ENCODE peak calls at places on chromosomes 6 and 20, in ten cellular contexts. One of them, this sample, is unnamed.

GRCh38 chr6:7132398-7132797 is 24.6 kb downstream of the RREB1 start:
- DNase-seq in right cardiac atrium: no peak
- DNase-seq in CD4-positive, alpha-beta T cell: no peak
- DNase-seq in Karpas-422: no peak
- DNase-seq in right atrium auricular region: no peak
- DNase-seq in caudate nucleus: no peak
- DNase-seq in IMR-90: no peak
- DNase-seq in sigmoid colon: no peak
- DNase-seq in CD8-positive, alpha-beta memory T cell: no peak
- DNase-seq in cardiac muscle cell: no peak
- DNase-seq in this sample: no peak

GRCh38 chr20:3010985-3011723 is 32.3 kb upstream of the GNRH2 start:
- DNase-seq in right cardiac atrium: no peak
- DNase-seq in CD4-positive, alpha-beta T cell: no peak
- DNase-seq in Karpas-422: no peak
- DNase-seq in right atrium auricular region: no peak
- DNase-seq in caudate nucleus: no peak
- DNase-seq in IMR-90: peak
- DNase-seq in sigmoid colon: no peak
- DNase-seq in CD8-positive, alpha-beta memory T cell: no peak
- DNase-seq in cardiac muscle cell: no peak
- DNase-seq in this sample: no peak

GRCh38 chr6:119350202-119351004 is 842 bp upstream of the MAN1A1 start:
- DNase-seq in right cardiac atrium: no peak
- DNase-seq in CD4-positive, alpha-beta T cell: peak
- DNase-seq in Karpas-422: no peak
- DNase-seq in right atrium auricular region: no peak
- DNase-seq in caudate nucleus: no peak
- DNase-seq in IMR-90: peak
- DNase-seq in sigmoid colon: no peak
- DNase-seq in CD8-positive, alpha-beta memory T cell: no peak
- DNase-seq in cardiac muscle cell: peak
- DNase-seq in this sample: no peak

GRCh38 chr6:42118162-42119001 is 24.0 kb downstream of the C6orf132 start:
- DNase-seq in right cardiac atrium: peak
- DNase-seq in CD4-positive, alpha-beta T cell: no peak
- DNase-seq in Karpas-422: peak
- DNase-seq in right atrium auricular region: no peak
- DNase-seq in caudate nucleus: no peak
- DNase-seq in IMR-90: no peak
- DNase-seq in sigmoid colon: no peak
- DNase-seq in CD8-positive, alpha-beta memory T cell: no peak
- DNase-seq in cardiac muscle cell: no peak
- DNase-seq in this sample: no peak

GRCh38 chr20:50389808-50390684 is 120.1 kb upstream of the PTPN1 start:
- DNase-seq in right cardiac atrium: no peak
- DNase-seq in CD4-positive, alpha-beta T cell: no peak
- DNase-seq in Karpas-422: no peak
- DNase-seq in right atrium auricular region: no peak
- DNase-seq in caudate nucleus: no peak
- DNase-seq in IMR-90: no peak
- DNase-seq in sigmoid colon: no peak
- DNase-seq in CD8-positive, alpha-beta memory T cell: no peak
- DNase-seq in cardiac muscle cell: no peak
- DNase-seq in this sample: no peak

GRCh38 chr6:15220062-15220461 is 25.8 kb upstream of the JARID2 start:
- DNase-seq in right cardiac atrium: no peak
- DNase-seq in CD4-positive, alpha-beta T cell: no peak
- DNase-seq in Karpas-422: no peak
- DNase-seq in right atrium auricular region: no peak
- DNase-seq in caudate nucleus: no peak
- DNase-seq in IMR-90: no peak
- DNase-seq in sigmoid colon: no peak
- DNase-seq in CD8-positive, alpha-beta memory T cell: no peak
- DNase-seq in cardiac muscle cell: no peak
- DNase-seq in this sample: no peak

GRCh38 chr20:5073154-5074049 is 46.4 kb downstream of the PCNA start:
- DNase-seq in right cardiac atrium: peak
- DNase-seq in CD4-positive, alpha-beta T cell: no peak
- DNase-seq in Karpas-422: peak
- DNase-seq in right atrium auricular region: peak
- DNase-seq in caudate nucleus: peak
- DNase-seq in IMR-90: peak
- DNase-seq in sigmoid colon: peak
- DNase-seq in CD8-positive, alpha-beta memory T cell: no peak
- DNase-seq in cardiac muscle cell: no peak
- DNase-seq in this sample: peak

GRCh38 chr20:39795401-39796272 is 833.5 kb downstream of the DHX35 start:
- DNase-seq in right cardiac atrium: no peak
- DNase-seq in CD4-positive, alpha-beta T cell: no peak
- DNase-seq in Karpas-422: no peak
- DNase-seq in right atrium auricular region: no peak
- DNase-seq in caudate nucleus: no peak
- DNase-seq in IMR-90: peak
- DNase-seq in sigmoid colon: no peak
- DNase-seq in CD8-positive, alpha-beta memory T cell: no peak
- DNase-seq in cardiac muscle cell: no peak
- DNase-seq in this sample: no peak

GRCh38 chr6:90199900-90200299 is 96.7 kb downstream of the BACH2 start:
- DNase-seq in right cardiac atrium: no peak
- DNase-seq in CD4-positive, alpha-beta T cell: no peak
- DNase-seq in Karpas-422: no peak
- DNase-seq in right atrium auricular region: no peak
- DNase-seq in caudate nucleus: no peak
- DNase-seq in IMR-90: peak
- DNase-seq in sigmoid colon: no peak
- DNase-seq in CD8-positive, alpha-beta memory T cell: no peak
- DNase-seq in cardiac muscle cell: no peak
- DNase-seq in this sample: no peak

GRCh38 chr20:62876826-62877728 is 15.5 kb upstream of the TCFL5 start:
- DNase-seq in right cardiac atrium: peak
- DNase-seq in CD4-positive, alpha-beta T cell: no peak
- DNase-seq in Karpas-422: no peak
- DNase-seq in right atrium auricular region: peak
- DNase-seq in caudate nucleus: no peak
- DNase-seq in IMR-90: no peak
- DNase-seq in sigmoid colon: peak
- DNase-seq in CD8-positive, alpha-beta memory T cell: no peak
- DNase-seq in cardiac muscle cell: no peak
- DNase-seq in this sample: no peak

GRCh38 chr6:25661129-25661779 is 9.2 kb downstream of the SCGN start:
- DNase-seq in right cardiac atrium: no peak
- DNase-seq in CD4-positive, alpha-beta T cell: no peak
- DNase-seq in Karpas-422: no peak
- DNase-seq in right atrium auricular region: no peak
- DNase-seq in caudate nucleus: no peak
- DNase-seq in IMR-90: no peak
- DNase-seq in sigmoid colon: no peak
- DNase-seq in CD8-positive, alpha-beta memory T cell: no peak
- DNase-seq in cardiac muscle cell: no peak
- DNase-seq in this sample: no peak

GRCh38 chr20:57180385-57180784 is 86.1 kb downstream of the BMP7 start:
- DNase-seq in right cardiac atrium: no peak
- DNase-seq in CD4-positive, alpha-beta T cell: no peak
- DNase-seq in Karpas-422: no peak
- DNase-seq in right atrium auricular region: no peak
- DNase-seq in caudate nucleus: no peak
- DNase-seq in IMR-90: no peak
- DNase-seq in sigmoid colon: no peak
- DNase-seq in CD8-positive, alpha-beta memory T cell: no peak
- DNase-seq in cardiac muscle cell: no peak
- DNase-seq in this sample: no peak

GRCh38 chr6:68364276-68364785 is 270.8 kb upstream of the ADGRB3 start:
- DNase-seq in right cardiac atrium: no peak
- DNase-seq in CD4-positive, alpha-beta T cell: no peak
- DNase-seq in Karpas-422: no peak
- DNase-seq in right atrium auricular region: no peak
- DNase-seq in caudate nucleus: no peak
- DNase-seq in IMR-90: no peak
- DNase-seq in sigmoid colon: no peak
- DNase-seq in CD8-positive, alpha-beta memory T cell: no peak
- DNase-seq in cardiac muscle cell: no peak
- DNase-seq in this sample: no peak

GRCh38 chr20:35556871-35557270 is 15.0 kb downstream of the ERGIC3 start:
- DNase-seq in right cardiac atrium: no peak
- DNase-seq in CD4-positive, alpha-beta T cell: no peak
- DNase-seq in Karpas-422: no peak
- DNase-seq in right atrium auricular region: no peak
- DNase-seq in caudate nucleus: no peak
- DNase-seq in IMR-90: no peak
- DNase-seq in sigmoid colon: no peak
- DNase-seq in CD8-positive, alpha-beta memory T cell: no peak
- DNase-seq in cardiac muscle cell: no peak
- DNase-seq in this sample: no peak

GRCh38 chr20:62367136-62367482 is at the start of gene LAMA5:
- DNase-seq in right cardiac atrium: peak
- DNase-seq in CD4-positive, alpha-beta T cell: no peak
- DNase-seq in Karpas-422: peak
- DNase-seq in right atrium auricular region: no peak
- DNase-seq in caudate nucleus: no peak
- DNase-seq in IMR-90: no peak
- DNase-seq in sigmoid colon: peak
- DNase-seq in CD8-positive, alpha-beta memory T cell: no peak
- DNase-seq in cardiac muscle cell: peak
- DNase-seq in this sample: no peak

GRCh38 chr6:88650979-88651378 is 312.4 kb downstream of the RNGTT start:
- DNase-seq in right cardiac atrium: no peak
- DNase-seq in CD4-positive, alpha-beta T cell: no peak
- DNase-seq in Karpas-422: no peak
- DNase-seq in right atrium auricular region: no peak
- DNase-seq in caudate nucleus: no peak
- DNase-seq in IMR-90: no peak
- DNase-seq in sigmoid colon: no peak
- DNase-seq in CD8-positive, alpha-beta memory T cell: no peak
- DNase-seq in cardiac muscle cell: no peak
- DNase-seq in this sample: no peak

GRCh38 chr6:134678436-134678889 is 271.4 kb downstream of the ALDH8A1 start:
- DNase-seq in right cardiac atrium: peak
- DNase-seq in CD4-positive, alpha-beta T cell: no peak
- DNase-seq in Karpas-422: no peak
- DNase-seq in right atrium auricular region: no peak
- DNase-seq in caudate nucleus: peak
- DNase-seq in IMR-90: peak
- DNase-seq in sigmoid colon: no peak
- DNase-seq in CD8-positive, alpha-beta memory T cell: no peak
- DNase-seq in cardiac muscle cell: no peak
- DNase-seq in this sample: peak

DNA sequence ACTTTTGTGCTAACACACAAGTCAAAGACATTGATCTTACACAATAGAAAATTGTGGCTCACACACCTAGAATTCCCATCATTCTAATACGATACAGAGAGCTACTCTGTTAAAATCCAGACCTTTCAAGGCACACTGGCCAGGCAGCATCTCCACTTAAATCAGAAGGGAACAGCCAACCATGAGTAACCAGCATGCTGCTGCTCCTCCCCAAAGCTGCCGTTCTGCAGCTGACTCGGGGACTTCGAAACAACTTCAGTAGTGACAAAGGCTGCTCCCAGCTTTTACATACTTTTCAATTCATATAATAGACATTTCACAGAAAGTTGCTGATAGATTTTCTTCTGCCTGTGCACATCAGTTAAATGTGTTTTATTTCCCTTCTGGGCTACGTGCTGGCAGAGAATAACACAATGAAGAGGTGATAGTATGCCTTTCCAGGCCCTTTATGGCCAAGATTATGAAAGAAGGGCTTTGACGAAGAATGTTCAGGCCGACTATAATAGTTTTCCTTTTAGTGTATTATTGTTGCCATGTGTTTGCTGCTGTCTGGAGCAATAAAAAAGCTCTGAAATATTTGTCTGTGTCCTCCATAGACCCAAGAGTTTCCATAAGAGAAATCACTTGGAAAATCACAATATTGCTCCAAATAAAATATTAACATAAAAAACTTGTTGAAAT is 158.9 kb downstream of the GMDS start:
- DNase-seq in right cardiac atrium: no peak
- DNase-seq in CD4-positive, alpha-beta T cell: no peak
- DNase-seq in Karpas-422: no peak
- DNase-seq in right atrium auricular region: no peak
- DNase-seq in caudate nucleus: no peak
- DNase-seq in IMR-90: no peak
- DNase-seq in sigmoid colon: no peak
- DNase-seq in CD8-positive, alpha-beta memory T cell: no peak
- DNase-seq in cardiac muscle cell: no peak
- DNase-seq in this sample: no peak
- H3K27ac ChIP-seq in right cardiac atrium: no peak
- H3K27ac ChIP-seq in CD4-positive, alpha-beta T cell: no peak
- H3K27ac ChIP-seq in Karpas-422: no peak
- H3K27ac ChIP-seq in right atrium auricular region: no peak
- H3K27ac ChIP-seq in caudate nucleus: no peak
- H3K27ac ChIP-seq in IMR-90: no peak
- H3K27ac ChIP-seq in sigmoid colon: no peak
- H3K27ac ChIP-seq in CD8-positive, alpha-beta memory T cell: no peak
- H3K27ac ChIP-seq in cardiac muscle cell: no peak
- H3K27ac ChIP-seq in this sample: no peak

GRCh38 chr6:44192428-44193041 is 24.2 kb upstream of the MYMX start:
- DNase-seq in right cardiac atrium: no peak
- DNase-seq in CD4-positive, alpha-beta T cell: no peak
- DNase-seq in Karpas-422: no peak
- DNase-seq in right atrium auricular region: no peak
- DNase-seq in caudate nucleus: no peak
- DNase-seq in IMR-90: no peak
- DNase-seq in sigmoid colon: no peak
- DNase-seq in CD8-positive, alpha-beta memory T cell: no peak
- DNase-seq in cardiac muscle cell: peak
- DNase-seq in this sample: no peak
- H3K27ac ChIP-seq in right cardiac atrium: no peak
- H3K27ac ChIP-seq in CD4-positive, alpha-beta T cell: no peak
- H3K27ac ChIP-seq in Karpas-422: no peak
- H3K27ac ChIP-seq in right atrium auricular region: no peak
- H3K27ac ChIP-seq in caudate nucleus: no peak
- H3K27ac ChIP-seq in IMR-90: no peak
- H3K27ac ChIP-seq in sigmoid colon: no peak
- H3K27ac ChIP-seq in CD8-positive, alpha-beta memory T cell: peak
- H3K27ac ChIP-seq in cardiac muscle cell: peak
- H3K27ac ChIP-seq in this sample: no peak

DNA sequence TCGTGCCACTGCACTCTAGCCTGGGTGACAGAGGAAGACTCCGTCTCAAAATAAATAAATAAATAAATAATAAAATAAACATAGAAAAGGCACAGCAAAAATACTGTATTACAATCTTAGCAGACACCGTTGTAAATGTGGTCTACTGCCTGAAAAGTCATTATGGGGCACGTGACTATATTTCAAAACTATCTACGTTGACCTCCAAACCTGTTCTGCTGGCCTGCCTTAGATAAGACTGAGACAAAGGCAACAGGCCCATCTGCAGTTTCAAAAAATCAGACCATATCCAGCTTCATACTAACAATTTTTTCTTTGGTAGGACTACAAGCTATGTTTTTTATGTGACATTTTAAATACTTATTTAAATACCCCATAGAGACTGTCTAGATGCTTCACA is 59.1 kb downstream of the AGPAT4 start:
- DNase-seq in right cardiac atrium: no peak
- DNase-seq in CD4-positive, alpha-beta T cell: no peak
- DNase-seq in Karpas-422: no peak
- DNase-seq in right atrium auricular region: no peak
- DNase-seq in caudate nucleus: no peak
- DNase-seq in IMR-90: no peak
- DNase-seq in sigmoid colon: no peak
- DNase-seq in CD8-positive, alpha-beta memory T cell: no peak
- DNase-seq in cardiac muscle cell: no peak
- DNase-seq in this sample: no peak
- H3K27ac ChIP-seq in right cardiac atrium: no peak
- H3K27ac ChIP-seq in CD4-positive, alpha-beta T cell: no peak
- H3K27ac ChIP-seq in Karpas-422: no peak
- H3K27ac ChIP-seq in right atrium auricular region: no peak
- H3K27ac ChIP-seq in caudate nucleus: no peak
- H3K27ac ChIP-seq in IMR-90: peak
- H3K27ac ChIP-seq in sigmoid colon: no peak
- H3K27ac ChIP-seq in CD8-positive, alpha-beta memory T cell: no peak
- H3K27ac ChIP-seq in cardiac muscle cell: no peak
- H3K27ac ChIP-seq in this sample: no peak

GRCh38 chr6:998551-998950 is 305.6 kb upstream of the EXOC2 start:
- DNase-seq in right cardiac atrium: no peak
- DNase-seq in CD4-positive, alpha-beta T cell: no peak
- DNase-seq in Karpas-422: no peak
- DNase-seq in right atrium auricular region: no peak
- DNase-seq in caudate nucleus: no peak
- DNase-seq in IMR-90: no peak
- DNase-seq in sigmoid colon: no peak
- DNase-seq in CD8-positive, alpha-beta memory T cell: no peak
- DNase-seq in cardiac muscle cell: no peak
- DNase-seq in this sample: no peak
- H3K27ac ChIP-seq in right cardiac atrium: no peak
- H3K27ac ChIP-seq in CD4-positive, alpha-beta T cell: no peak
- H3K27ac ChIP-seq in Karpas-422: no peak
- H3K27ac ChIP-seq in right atrium auricular region: no peak
- H3K27ac ChIP-seq in caudate nucleus: no peak
- H3K27ac ChIP-seq in IMR-90: no peak
- H3K27ac ChIP-seq in sigmoid colon: no peak
- H3K27ac ChIP-seq in CD8-positive, alpha-beta memory T cell: no peak
- H3K27ac ChIP-seq in cardiac muscle cell: no peak
- H3K27ac ChIP-seq in this sample: no peak